ENCODE peak calls at places on chromosomes 2 and 18, in five cellular contexts. One of them, this sample, is unnamed.
A peak's percentile ranks its signal among the peaks of the same experiment; 100 is the strongest.

GRCh38 chr2:158773121-158773520 is 22.0 kb upstream of the DAPL1 start:
- DNase-seq in fibroblast of the aortic adventitia: peak; percentile 65
- DNase-seq in gastrocnemius medialis: no peak
- DNase-seq in GM10248: no peak
- DNase-seq in stomach: no peak
- DNase-seq in this sample: peak; percentile 83

GRCh38 chr18:64233855-64234254 is 85.0 kb upstream of the LINC00305 start:
- DNase-seq in GM10248: no peak
- DNase-seq in stomach: no peak
- DNase-seq in gastrocnemius medialis: no peak
- DNase-seq in fibroblast of the aortic adventitia: no peak
- DNase-seq in this sample: no peak

GRCh38 chr2:240619506-240620148 is 5.7 kb upstream of the GPR35 start:
- DNase-seq in stomach: no peak
- DNase-seq in GM10248: peak; percentile 61
- DNase-seq in gastrocnemius medialis: peak; percentile 1
- DNase-seq in fibroblast of the aortic adventitia: no peak
- DNase-seq in this sample: no peak

GRCh38 chr2:25491003-25491696 is 149.4 kb upstream of the DNMT3A start:
- DNase-seq in GM10248: no peak
- DNase-seq in gastrocnemius medialis: no peak
- DNase-seq in fibroblast of the aortic adventitia: peak; percentile 21
- DNase-seq in stomach: no peak
- DNase-seq in this sample: no peak

GRCh38 chr18:55401638-55402191 is 186.3 kb downstream of the TCF4 start:
- DNase-seq in stomach: no peak
- DNase-seq in fibroblast of the aortic adventitia: peak; percentile 91
- DNase-seq in gastrocnemius medialis: peak; percentile 26
- DNase-seq in GM10248: no peak
- DNase-seq in this sample: no peak

GRCh38 chr2:231918501-231919330 is 7.5 kb downstream of the NPPC start:
- DNase-seq in gastrocnemius medialis: no peak
- DNase-seq in fibroblast of the aortic adventitia: no peak
- DNase-seq in GM10248: no peak
- DNase-seq in stomach: no peak
- DNase-seq in this sample: no peak

GRCh38 chr18:12639990-12640880 is 17.7 kb downstream of the SPIRE1 start:
- DNase-seq in fibroblast of the aortic adventitia: peak; percentile 46
- DNase-seq in stomach: no peak
- DNase-seq in gastrocnemius medialis: peak; percentile 39
- DNase-seq in GM10248: no peak
- DNase-seq in this sample: no peak

GRCh38 chr2:26298638-26299393 is 47.1 kb upstream of the SELENOI start:
- DNase-seq in fibroblast of the aortic adventitia: peak; percentile 61
- DNase-seq in stomach: peak; percentile 69
- DNase-seq in gastrocnemius medialis: peak; percentile 32
- DNase-seq in GM10248: no peak
- DNase-seq in this sample: no peak

GRCh38 chr2:228339525-228339924 is 158.0 kb upstream of the SPHKAP start:
- DNase-seq in GM10248: no peak
- DNase-seq in gastrocnemius medialis: no peak
- DNase-seq in fibroblast of the aortic adventitia: no peak
- DNase-seq in stomach: no peak
- DNase-seq in this sample: no peak

GRCh38 chr2:157258520-157259326 is 1.2 kb downstream of the GALNT5 start:
- DNase-seq in GM10248: no peak
- DNase-seq in stomach: peak; percentile 39
- DNase-seq in gastrocnemius medialis: no peak
- DNase-seq in fibroblast of the aortic adventitia: no peak
- DNase-seq in this sample: no peak

GRCh38 chr18:46046126-46046525 is 25.9 kb downstream of the PSTPIP2 start:
- DNase-seq in fibroblast of the aortic adventitia: no peak
- DNase-seq in gastrocnemius medialis: no peak
- DNase-seq in GM10248: no peak
- DNase-seq in stomach: no peak
- DNase-seq in this sample: no peak

GRCh38 chr2:525611-526010 is 151.6 kb downstream of the TMEM18 start:
- DNase-seq in stomach: no peak
- DNase-seq in fibroblast of the aortic adventitia: no peak
- DNase-seq in GM10248: no peak
- DNase-seq in gastrocnemius medialis: no peak
- DNase-seq in this sample: no peak

GRCh38 chr2:529852-530251 is 147.4 kb downstream of the TMEM18 start:
- DNase-seq in stomach: no peak
- DNase-seq in gastrocnemius medialis: no peak
- DNase-seq in fibroblast of the aortic adventitia: no peak
- DNase-seq in GM10248: no peak
- DNase-seq in this sample: no peak

GRCh38 chr2:527581-527980 is 149.6 kb downstream of the TMEM18 start:
- DNase-seq in gastrocnemius medialis: no peak
- DNase-seq in fibroblast of the aortic adventitia: no peak
- DNase-seq in GM10248: no peak
- DNase-seq in stomach: no peak
- DNase-seq in this sample: no peak

GRCh38 chr2:526918-527317 is 150.3 kb downstream of the TMEM18 start:
- DNase-seq in gastrocnemius medialis: no peak
- DNase-seq in GM10248: no peak
- DNase-seq in stomach: no peak
- DNase-seq in fibroblast of the aortic adventitia: no peak
- DNase-seq in this sample: no peak

GRCh38 chr2:529425-529824 is 147.8 kb downstream of the TMEM18 start:
- DNase-seq in gastrocnemius medialis: no peak
- DNase-seq in fibroblast of the aortic adventitia: peak; percentile 15
- DNase-seq in GM10248: no peak
- DNase-seq in stomach: no peak
- DNase-seq in this sample: no peak
- TF ChIP-seq CTCF in gastrocnemius medialis: no peak
- TF ChIP-seq CTCF in fibroblast of the aortic adventitia: peak; percentile 12
- TF ChIP-seq CTCF in GM10248: no peak
- TF ChIP-seq CTCF in stomach: no peak
- TF ChIP-seq CTCF in this sample: no peak

GRCh38 chr2:129606496-129607270 is 372.8 kb upstream of the RAB6C start:
- DNase-seq in gastrocnemius medialis: no peak
- DNase-seq in fibroblast of the aortic adventitia: no peak
- DNase-seq in GM10248: no peak
- DNase-seq in stomach: no peak
- DNase-seq in this sample: no peak
- TF ChIP-seq CTCF in gastrocnemius medialis: no peak
- TF ChIP-seq CTCF in fibroblast of the aortic adventitia: no peak
- TF ChIP-seq CTCF in GM10248: no peak
- TF ChIP-seq CTCF in stomach: no peak
- TF ChIP-seq CTCF in this sample: no peak

GRCh38 chr18:61743775-61744531 is 148.9 kb downstream of the RNF152 start:
- DNase-seq in stomach: no peak
- DNase-seq in gastrocnemius medialis: peak; percentile 36
- DNase-seq in GM10248: no peak
- DNase-seq in fibroblast of the aortic adventitia: peak; percentile 53
- DNase-seq in this sample: no peak

GRCh38 chr18:61741881-61742280 is 150.9 kb downstream of the RNF152 start:
- DNase-seq in GM10248: no peak
- DNase-seq in fibroblast of the aortic adventitia: no peak
- DNase-seq in gastrocnemius medialis: no peak
- DNase-seq in stomach: no peak
- DNase-seq in this sample: no peak

GRCh38 chr18:61738488-61738887 is 154.3 kb downstream of the RNF152 start:
- DNase-seq in gastrocnemius medialis: peak; percentile 29
- DNase-seq in GM10248: no peak
- DNase-seq in stomach: no peak
- DNase-seq in fibroblast of the aortic adventitia: peak; percentile 26
- DNase-seq in this sample: peak; percentile 79

GRCh38 chr18:61738042-61738441 is 154.8 kb downstream of the RNF152 start:
- DNase-seq in fibroblast of the aortic adventitia: no peak
- DNase-seq in GM10248: no peak
- DNase-seq in stomach: no peak
- DNase-seq in gastrocnemius medialis: no peak
- DNase-seq in this sample: no peak

GRCh38 chr18:61742555-61743429 is 150.0 kb downstream of the RNF152 start:
- DNase-seq in gastrocnemius medialis: peak; percentile 51
- DNase-seq in fibroblast of the aortic adventitia: no peak
- DNase-seq in GM10248: no peak
- DNase-seq in stomach: no peak
- DNase-seq in this sample: peak; percentile 23
- TF ChIP-seq CTCF in gastrocnemius medialis: no peak
- TF ChIP-seq CTCF in fibroblast of the aortic adventitia: no peak
- TF ChIP-seq CTCF in GM10248: no peak
- TF ChIP-seq CTCF in stomach: no peak
- TF ChIP-seq CTCF in this sample: peak; percentile 8

GRCh38 chr2:190382851-190383250 is 25.3 kb upstream of the MFSD6 start:
- DNase-seq in gastrocnemius medialis: no peak
- DNase-seq in fibroblast of the aortic adventitia: peak; percentile 66
- DNase-seq in stomach: no peak
- DNase-seq in GM10248: peak; percentile 73
- DNase-seq in this sample: no peak

GRCh38 chr2:190387422-190387821 is 20.7 kb upstream of the MFSD6 start:
- DNase-seq in fibroblast of the aortic adventitia: no peak
- DNase-seq in gastrocnemius medialis: no peak
- DNase-seq in stomach: no peak
- DNase-seq in GM10248: no peak
- DNase-seq in this sample: no peak
- TF ChIP-seq CTCF in fibroblast of the aortic adventitia: no peak
- TF ChIP-seq CTCF in gastrocnemius medialis: no peak
- TF ChIP-seq CTCF in stomach: no peak
- TF ChIP-seq CTCF in GM10248: no peak
- TF ChIP-seq CTCF in this sample: no peak

DNA sequence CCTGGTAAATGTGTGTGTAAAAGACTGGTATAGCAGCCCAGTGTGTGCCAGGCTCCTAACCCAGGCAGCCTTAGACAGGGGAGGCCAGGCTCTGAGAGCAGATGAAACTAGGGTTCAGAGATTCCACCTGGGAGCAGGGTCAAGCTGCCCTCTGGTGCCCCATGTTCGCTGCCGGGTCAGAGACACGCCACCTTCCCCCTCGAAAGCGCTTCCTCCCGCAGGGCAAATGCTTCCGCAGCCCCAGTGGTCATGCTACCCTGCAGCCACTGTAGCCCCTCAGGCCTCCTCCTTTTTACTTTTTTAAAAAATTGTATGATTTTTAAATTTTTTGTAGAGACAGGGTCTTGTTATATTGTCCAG is 10.6 kb upstream of the KLF11 start:
- DNase-seq in stomach: no peak
- DNase-seq in fibroblast of the aortic adventitia: no peak
- DNase-seq in gastrocnemius medialis: no peak
- DNase-seq in GM10248: no peak
- DNase-seq in this sample: no peak
- TF ChIP-seq CTCF in stomach: no peak
- TF ChIP-seq CTCF in fibroblast of the aortic adventitia: no peak
- TF ChIP-seq CTCF in gastrocnemius medialis: no peak
- TF ChIP-seq CTCF in GM10248: no peak
- TF ChIP-seq CTCF in this sample: no peak

GRCh38 chr2:58553937-58554336 is 312.8 kb upstream of the FANCL start:
- DNase-seq in stomach: no peak
- DNase-seq in GM10248: no peak
- DNase-seq in fibroblast of the aortic adventitia: peak; percentile 2
- DNase-seq in gastrocnemius medialis: no peak
- DNase-seq in this sample: no peak
- TF ChIP-seq CTCF in stomach: no peak
- TF ChIP-seq CTCF in GM10248: peak; percentile 29
- TF ChIP-seq CTCF in fibroblast of the aortic adventitia: no peak
- TF ChIP-seq CTCF in gastrocnemius medialis: no peak
- TF ChIP-seq CTCF in this sample: no peak

GRCh38 chr2:99066602-99067001 is 74.9 kb upstream of the C2orf15 start:
- DNase-seq in GM10248: peak; percentile 41
- DNase-seq in fibroblast of the aortic adventitia: peak; percentile 68
- DNase-seq in gastrocnemius medialis: no peak
- DNase-seq in stomach: peak; percentile 39
- DNase-seq in this sample: no peak
- TF ChIP-seq CTCF in GM10248: peak; percentile 40
- TF ChIP-seq CTCF in fibroblast of the aortic adventitia: peak; percentile 74
- TF ChIP-seq CTCF in gastrocnemius medialis: no peak
- TF ChIP-seq CTCF in stomach: peak; percentile 51
- TF ChIP-seq CTCF in this sample: no peak